ENCODE peak calls at places on chromosomes 12 and 14, in seven cellular contexts. One of them, this sample, is unnamed.

GRCh38 chr14:36721877-36722276 is 60.2 kb downstream of the PAX9 start:
- DNase-seq in OCI-LY7: no peak
- DNase-seq in GM04503: no peak
- DNase-seq in stimulated activated CD4-positive, alpha-beta T cell treated with anti-CD3 and anti-CD28 coated beads, TNF-alpha, amount 100 ng/mL, for 48 hours: no peak
- DNase-seq in iPS DF 19.7: no peak
- DNase-seq in choroid plexus epithelial cell: no peak
- DNase-seq in NCI-H1694 treated with DMSO at 0.1 percent for 48 hours: no peak
- DNase-seq in this sample: no peak

GRCh38 chr14:84825481-84825880 is 704.5 kb upstream of the FLRT2 start:
- DNase-seq in choroid plexus epithelial cell: peak; percentile 13
- DNase-seq in NCI-H1694 treated with DMSO at 0.1 percent for 48 hours: no peak
- DNase-seq in stimulated activated CD4-positive, alpha-beta T cell treated with anti-CD3 and anti-CD28 coated beads, TNF-alpha, amount 100 ng/mL, for 48 hours: no peak
- DNase-seq in OCI-LY7: no peak
- DNase-seq in iPS DF 19.7: no peak
- DNase-seq in GM04503: peak; percentile 11
- DNase-seq in this sample: peak; percentile 64

GRCh38 chr12:24770851-24771250 is 178.1 kb downstream of the BCAT1 start:
- DNase-seq in iPS DF 19.7: no peak
- DNase-seq in stimulated activated CD4-positive, alpha-beta T cell treated with anti-CD3 and anti-CD28 coated beads, TNF-alpha, amount 100 ng/mL, for 48 hours: no peak
- DNase-seq in choroid plexus epithelial cell: peak; percentile 77
- DNase-seq in NCI-H1694 treated with DMSO at 0.1 percent for 48 hours: no peak
- DNase-seq in GM04503: no peak
- DNase-seq in OCI-LY7: no peak
- DNase-seq in this sample: no peak

GRCh38 chr12:107584523-107584922 is 101.1 kb upstream of the PWP1 start:
- DNase-seq in stimulated activated CD4-positive, alpha-beta T cell treated with anti-CD3 and anti-CD28 coated beads, TNF-alpha, amount 100 ng/mL, for 48 hours: no peak
- DNase-seq in GM04503: no peak
- DNase-seq in choroid plexus epithelial cell: no peak
- DNase-seq in NCI-H1694 treated with DMSO at 0.1 percent for 48 hours: no peak
- DNase-seq in iPS DF 19.7: no peak
- DNase-seq in OCI-LY7: no peak
- DNase-seq in this sample: no peak

GRCh38 chr12:11658796-11659195 is 9.3 kb downstream of the ETV6 start:
- DNase-seq in stimulated activated CD4-positive, alpha-beta T cell treated with anti-CD3 and anti-CD28 coated beads, TNF-alpha, amount 100 ng/mL, for 48 hours: no peak
- DNase-seq in choroid plexus epithelial cell: peak; percentile 74
- DNase-seq in iPS DF 19.7: no peak
- DNase-seq in OCI-LY7: no peak
- DNase-seq in GM04503: peak; percentile 70
- DNase-seq in NCI-H1694 treated with DMSO at 0.1 percent for 48 hours: no peak
- DNase-seq in this sample: peak; percentile 54

GRCh38 chr14:74866708-74867389 is 9.1 kb downstream of the PROX2 start:
- DNase-seq in GM04503: no peak
- DNase-seq in iPS DF 19.7: no peak
- DNase-seq in stimulated activated CD4-positive, alpha-beta T cell treated with anti-CD3 and anti-CD28 coated beads, TNF-alpha, amount 100 ng/mL, for 48 hours: no peak
- DNase-seq in NCI-H1694 treated with DMSO at 0.1 percent for 48 hours: no peak
- DNase-seq in OCI-LY7: no peak
- DNase-seq in choroid plexus epithelial cell: no peak
- DNase-seq in this sample: no peak

GRCh38 chr14:72318648-72319047 is 386.4 kb downstream of the RGS6 start:
- DNase-seq in stimulated activated CD4-positive, alpha-beta T cell treated with anti-CD3 and anti-CD28 coated beads, TNF-alpha, amount 100 ng/mL, for 48 hours: no peak
- DNase-seq in OCI-LY7: no peak
- DNase-seq in NCI-H1694 treated with DMSO at 0.1 percent for 48 hours: no peak
- DNase-seq in GM04503: no peak
- DNase-seq in choroid plexus epithelial cell: no peak
- DNase-seq in iPS DF 19.7: no peak
- DNase-seq in this sample: peak; percentile 0

GRCh38 chr14:62117718-62118164 is 355.5 kb downstream of the SNAPC1 start:
- DNase-seq in iPS DF 19.7: no peak
- DNase-seq in NCI-H1694 treated with DMSO at 0.1 percent for 48 hours: peak; percentile 42
- DNase-seq in choroid plexus epithelial cell: no peak
- DNase-seq in GM04503: no peak
- DNase-seq in stimulated activated CD4-positive, alpha-beta T cell treated with anti-CD3 and anti-CD28 coated beads, TNF-alpha, amount 100 ng/mL, for 48 hours: no peak
- DNase-seq in OCI-LY7: no peak
- DNase-seq in this sample: no peak

GRCh38 chr14:69072584-69072983 is 80.3 kb downstream of the DCAF5 start:
- DNase-seq in GM04503: no peak
- DNase-seq in NCI-H1694 treated with DMSO at 0.1 percent for 48 hours: no peak
- DNase-seq in iPS DF 19.7: no peak
- DNase-seq in stimulated activated CD4-positive, alpha-beta T cell treated with anti-CD3 and anti-CD28 coated beads, TNF-alpha, amount 100 ng/mL, for 48 hours: no peak
- DNase-seq in OCI-LY7: no peak
- DNase-seq in choroid plexus epithelial cell: no peak
- DNase-seq in this sample: no peak

GRCh38 chr14:69690042-69690441 is 76.9 kb upstream of the SRSF5 start:
- DNase-seq in OCI-LY7: no peak
- DNase-seq in stimulated activated CD4-positive, alpha-beta T cell treated with anti-CD3 and anti-CD28 coated beads, TNF-alpha, amount 100 ng/mL, for 48 hours: no peak
- DNase-seq in iPS DF 19.7: no peak
- DNase-seq in NCI-H1694 treated with DMSO at 0.1 percent for 48 hours: no peak
- DNase-seq in choroid plexus epithelial cell: no peak
- DNase-seq in GM04503: no peak
- DNase-seq in this sample: no peak

GRCh38 chr12:63319386-63319785 is 168.4 kb upstream of the AVPR1A start:
- DNase-seq in OCI-LY7: no peak
- DNase-seq in GM04503: no peak
- DNase-seq in stimulated activated CD4-positive, alpha-beta T cell treated with anti-CD3 and anti-CD28 coated beads, TNF-alpha, amount 100 ng/mL, for 48 hours: no peak
- DNase-seq in NCI-H1694 treated with DMSO at 0.1 percent for 48 hours: no peak
- DNase-seq in iPS DF 19.7: no peak
- DNase-seq in choroid plexus epithelial cell: peak; percentile 26
- DNase-seq in this sample: peak; percentile 40

GRCh38 chr12:93979189-93979588 is 169.2 kb upstream of the PLXNC1 start:
- DNase-seq in OCI-LY7: peak; percentile 20
- DNase-seq in choroid plexus epithelial cell: peak; percentile 70
- DNase-seq in stimulated activated CD4-positive, alpha-beta T cell treated with anti-CD3 and anti-CD28 coated beads, TNF-alpha, amount 100 ng/mL, for 48 hours: no peak
- DNase-seq in NCI-H1694 treated with DMSO at 0.1 percent for 48 hours: no peak
- DNase-seq in iPS DF 19.7: no peak
- DNase-seq in GM04503: no peak
- DNase-seq in this sample: peak; percentile 32

GRCh38 chr12:98243190-98243589 is 272.2 kb upstream of the TMPO start:
- DNase-seq in GM04503: no peak
- DNase-seq in iPS DF 19.7: no peak
- DNase-seq in stimulated activated CD4-positive, alpha-beta T cell treated with anti-CD3 and anti-CD28 coated beads, TNF-alpha, amount 100 ng/mL, for 48 hours: no peak
- DNase-seq in NCI-H1694 treated with DMSO at 0.1 percent for 48 hours: no peak
- DNase-seq in choroid plexus epithelial cell: no peak
- DNase-seq in OCI-LY7: no peak
- DNase-seq in this sample: no peak

GRCh38 chr12:11660624-11661023 is 11.2 kb downstream of the ETV6 start:
- DNase-seq in choroid plexus epithelial cell: no peak
- DNase-seq in stimulated activated CD4-positive, alpha-beta T cell treated with anti-CD3 and anti-CD28 coated beads, TNF-alpha, amount 100 ng/mL, for 48 hours: no peak
- DNase-seq in NCI-H1694 treated with DMSO at 0.1 percent for 48 hours: no peak
- DNase-seq in iPS DF 19.7: no peak
- DNase-seq in OCI-LY7: no peak
- DNase-seq in GM04503: no peak
- DNase-seq in this sample: no peak

GRCh38 chr12:98229539-98229921 is 285.9 kb upstream of the TMPO start:
- DNase-seq in OCI-LY7: no peak
- DNase-seq in NCI-H1694 treated with DMSO at 0.1 percent for 48 hours: no peak
- DNase-seq in choroid plexus epithelial cell: no peak
- DNase-seq in stimulated activated CD4-positive, alpha-beta T cell treated with anti-CD3 and anti-CD28 coated beads, TNF-alpha, amount 100 ng/mL, for 48 hours: no peak
- DNase-seq in GM04503: no peak
- DNase-seq in iPS DF 19.7: no peak
- DNase-seq in this sample: no peak

GRCh38 chr14:90087433-90087832 is 25.6 kb downstream of the KCNK13 start:
- DNase-seq in stimulated activated CD4-positive, alpha-beta T cell treated with anti-CD3 and anti-CD28 coated beads, TNF-alpha, amount 100 ng/mL, for 48 hours: no peak
- DNase-seq in iPS DF 19.7: no peak
- DNase-seq in NCI-H1694 treated with DMSO at 0.1 percent for 48 hours: no peak
- DNase-seq in GM04503: no peak
- DNase-seq in OCI-LY7: no peak
- DNase-seq in choroid plexus epithelial cell: peak; percentile 72
- DNase-seq in this sample: peak; percentile 82

GRCh38 chr14:29868000-29868399 is 59.6 kb downstream of the PRKD1 start:
- DNase-seq in iPS DF 19.7: no peak
- DNase-seq in stimulated activated CD4-positive, alpha-beta T cell treated with anti-CD3 and anti-CD28 coated beads, TNF-alpha, amount 100 ng/mL, for 48 hours: no peak
- DNase-seq in choroid plexus epithelial cell: peak; percentile 46
- DNase-seq in NCI-H1694 treated with DMSO at 0.1 percent for 48 hours: no peak
- DNase-seq in OCI-LY7: no peak
- DNase-seq in GM04503: no peak
- DNase-seq in this sample: no peak

GRCh38 chr14:61568572-61569011 is 126.7 kb upstream of the HIF1A start:
- DNase-seq in iPS DF 19.7: no peak
- DNase-seq in GM04503: no peak
- DNase-seq in OCI-LY7: peak; percentile 98
- DNase-seq in stimulated activated CD4-positive, alpha-beta T cell treated with anti-CD3 and anti-CD28 coated beads, TNF-alpha, amount 100 ng/mL, for 48 hours: no peak
- DNase-seq in choroid plexus epithelial cell: no peak
- DNase-seq in NCI-H1694 treated with DMSO at 0.1 percent for 48 hours: no peak
- DNase-seq in this sample: no peak

GRCh38 chr14:56378474-56378873 is 201.1 kb upstream of the TMEM260 start:
- DNase-seq in OCI-LY7: no peak
- DNase-seq in GM04503: peak; percentile 13
- DNase-seq in iPS DF 19.7: no peak
- DNase-seq in stimulated activated CD4-positive, alpha-beta T cell treated with anti-CD3 and anti-CD28 coated beads, TNF-alpha, amount 100 ng/mL, for 48 hours: no peak
- DNase-seq in choroid plexus epithelial cell: peak; percentile 77
- DNase-seq in NCI-H1694 treated with DMSO at 0.1 percent for 48 hours: no peak
- DNase-seq in this sample: peak; percentile 2

GRCh38 chr14:99630202-99630601 is 14.7 kb upstream of the HHIPL1 start:
- DNase-seq in NCI-H1694 treated with DMSO at 0.1 percent for 48 hours: no peak
- DNase-seq in iPS DF 19.7: no peak
- DNase-seq in choroid plexus epithelial cell: no peak
- DNase-seq in stimulated activated CD4-positive, alpha-beta T cell treated with anti-CD3 and anti-CD28 coated beads, TNF-alpha, amount 100 ng/mL, for 48 hours: no peak
- DNase-seq in GM04503: no peak
- DNase-seq in OCI-LY7: no peak
- DNase-seq in this sample: no peak

GRCh38 chr12:116201359-116201758 is 76.1 kb downstream of the MED13L start:
- DNase-seq in iPS DF 19.7: no peak
- DNase-seq in OCI-LY7: no peak
- DNase-seq in choroid plexus epithelial cell: no peak
- DNase-seq in NCI-H1694 treated with DMSO at 0.1 percent for 48 hours: no peak
- DNase-seq in stimulated activated CD4-positive, alpha-beta T cell treated with anti-CD3 and anti-CD28 coated beads, TNF-alpha, amount 100 ng/mL, for 48 hours: no peak
- DNase-seq in GM04503: no peak
- DNase-seq in this sample: no peak

GRCh38 chr12:46774011-46774633 is 51.7 kb downstream of the SLC38A4 start:
- DNase-seq in OCI-LY7: no peak
- DNase-seq in NCI-H1694 treated with DMSO at 0.1 percent for 48 hours: no peak
- DNase-seq in iPS DF 19.7: no peak
- DNase-seq in choroid plexus epithelial cell: peak; percentile 66
- DNase-seq in GM04503: no peak
- DNase-seq in stimulated activated CD4-positive, alpha-beta T cell treated with anti-CD3 and anti-CD28 coated beads, TNF-alpha, amount 100 ng/mL, for 48 hours: no peak
- DNase-seq in this sample: no peak

GRCh38 chr14:99821519-99822165 is 28.4 kb downstream of the EML1 start:
- DNase-seq in NCI-H1694 treated with DMSO at 0.1 percent for 48 hours: no peak
- DNase-seq in OCI-LY7: no peak
- DNase-seq in GM04503: peak; percentile 70
- DNase-seq in choroid plexus epithelial cell: peak; percentile 72
- DNase-seq in iPS DF 19.7: no peak
- DNase-seq in stimulated activated CD4-positive, alpha-beta T cell treated with anti-CD3 and anti-CD28 coated beads, TNF-alpha, amount 100 ng/mL, for 48 hours: no peak
- DNase-seq in this sample: peak; percentile 75

GRCh38 chr12:122040579-122041386 is 19.1 kb downstream of the BCL7A start:
- DNase-seq in stimulated activated CD4-positive, alpha-beta T cell treated with anti-CD3 and anti-CD28 coated beads, TNF-alpha, amount 100 ng/mL, for 48 hours: no peak
- DNase-seq in choroid plexus epithelial cell: no peak
- DNase-seq in GM04503: no peak
- DNase-seq in OCI-LY7: no peak
- DNase-seq in iPS DF 19.7: no peak
- DNase-seq in NCI-H1694 treated with DMSO at 0.1 percent for 48 hours: no peak
- DNase-seq in this sample: no peak

GRCh38 chr12:90851800-90852718 is 102.9 kb downstream of the CCER1 start:
- DNase-seq in NCI-H1694 treated with DMSO at 0.1 percent for 48 hours: no peak
- DNase-seq in stimulated activated CD4-positive, alpha-beta T cell treated with anti-CD3 and anti-CD28 coated beads, TNF-alpha, amount 100 ng/mL, for 48 hours: no peak
- DNase-seq in GM04503: no peak
- DNase-seq in OCI-LY7: no peak
- DNase-seq in iPS DF 19.7: no peak
- DNase-seq in choroid plexus epithelial cell: no peak
- DNase-seq in this sample: no peak

GRCh38 chr12:112971248-112971647 is 7.1 kb upstream of the OAS2 start:
- DNase-seq in GM04503: no peak
- DNase-seq in NCI-H1694 treated with DMSO at 0.1 percent for 48 hours: peak; percentile 67
- DNase-seq in choroid plexus epithelial cell: peak; percentile 12
- DNase-seq in OCI-LY7: no peak
- DNase-seq in stimulated activated CD4-positive, alpha-beta T cell treated with anti-CD3 and anti-CD28 coated beads, TNF-alpha, amount 100 ng/mL, for 48 hours: no peak
- DNase-seq in iPS DF 19.7: no peak
- DNase-seq in this sample: no peak

GRCh38 chr14:105218611-105219010 is 29.7 kb upstream of the BTBD6 start:
- DNase-seq in iPS DF 19.7: no peak
- DNase-seq in NCI-H1694 treated with DMSO at 0.1 percent for 48 hours: no peak
- DNase-seq in GM04503: no peak
- DNase-seq in OCI-LY7: no peak
- DNase-seq in choroid plexus epithelial cell: no peak
- DNase-seq in stimulated activated CD4-positive, alpha-beta T cell treated with anti-CD3 and anti-CD28 coated beads, TNF-alpha, amount 100 ng/mL, for 48 hours: no peak
- DNase-seq in this sample: no peak

GRCh38 chr12:68530965-68531364 is 79.7 kb upstream of the RAP1B start:
- DNase-seq in choroid plexus epithelial cell: peak; percentile 85
- DNase-seq in OCI-LY7: no peak
- DNase-seq in GM04503: peak; percentile 66
- DNase-seq in NCI-H1694 treated with DMSO at 0.1 percent for 48 hours: no peak
- DNase-seq in stimulated activated CD4-positive, alpha-beta T cell treated with anti-CD3 and anti-CD28 coated beads, TNF-alpha, amount 100 ng/mL, for 48 hours: no peak
- DNase-seq in iPS DF 19.7: no peak
- DNase-seq in this sample: peak; percentile 27

GRCh38 chr14:94907626-94908261 is 137.8 kb upstream of the GSC start:
- DNase-seq in choroid plexus epithelial cell: peak; percentile 21
- DNase-seq in iPS DF 19.7: no peak
- DNase-seq in OCI-LY7: no peak
- DNase-seq in stimulated activated CD4-positive, alpha-beta T cell treated with anti-CD3 and anti-CD28 coated beads, TNF-alpha, amount 100 ng/mL, for 48 hours: no peak
- DNase-seq in GM04503: no peak
- DNase-seq in NCI-H1694 treated with DMSO at 0.1 percent for 48 hours: no peak
- DNase-seq in this sample: no peak

This sample was measured in A172.